ENCODE peak calls at places on chromosomes 2 and 18, in four cellular contexts. O, X, A and L are unnamed samples.

GRCh38 chr2:28507806-28508764 is 12.2 kb downstream of the PLB1 start:
- DNase-seq in X (no peak), O (no peak), A (no peak), L (no peak)

GRCh38 chr2:56132138-56132537 is 51.7 kb upstream of the CCDC85A start:
- DNase-seq in X (no peak), A (no peak), O (no peak), L (no peak)

GRCh38 chr2:45637440-45637839 is 14.0 kb upstream of the PRKCE start:
- DNase-seq in X (no peak), A (no peak), O (no peak), L (no peak)

GRCh38 chr2:182642328-182642727 is 73.7 kb upstream of the DNAJC10 start:
- DNase-seq in X (peak; percentile 56), A (peak; percentile 17), O (peak; percentile 26), L (peak; percentile 28)

GRCh38 chr2:176502619-176503018 is 233.4 kb downstream of the MTX2 start:
- DNase-seq in A (no peak), X (no peak), O (no peak), L (no peak)

GRCh38 chr2:218991674-218992168 is 1.5 kb downstream of the CRYBA2 start:
- DNase-seq in A (no peak), X (no peak), O (no peak), L (no peak)

GRCh38 chr2:231670892-231671616 is 37.3 kb upstream of the PTMA start:
- DNase-seq in X (no peak), O (no peak), A (peak; percentile 37), L (no peak)

GRCh38 chr18:36620801-36621200 is 208.0 kb downstream of the TPGS2 start:
- DNase-seq in X (no peak), O (no peak), A (no peak), L (no peak)

GRCh38 chr2:179020156-179020750 is 29.7 kb downstream of the CCDC141 start:
- DNase-seq in A (no peak), O (peak; percentile 25), X (peak; percentile 14), L (peak; percentile 63)

GRCh38 chr18:9495465-9495864 is 20.2 kb downstream of the RALBP1 start:
- DNase-seq in X (no peak), O (no peak), A (no peak), L (no peak)

GRCh38 chr2:20496069-20496468 is 49.2 kb downstream of the RHOB start:
- DNase-seq in A (no peak), O (no peak), X (peak; percentile 80), L (no peak)

GRCh38 chr2:160472839-160473251 is 20.8 kb downstream of the RBMS1 start:
- DNase-seq in X (no peak), O (no peak), A (no peak), L (no peak)

GRCh38 chr2:174826051-174826450 is 61.8 kb upstream of the CHRNA1 start:
- DNase-seq in O (no peak), A (no peak), X (no peak), L (no peak)

GRCh38 chr2:36539631-36540030 is 58.3 kb downstream of the FEZ2 start:
- DNase-seq in X (no peak), A (no peak), O (no peak), L (no peak)

GRCh38 chr2:27509326-27509725 is 12.7 kb downstream of the GCKR start:
- DNase-seq in X (no peak), O (no peak), A (no peak), L (no peak)

GRCh38 chr2:181991171-181991885 is 5.7 kb downstream of the PPP1R1C start:
- DNase-seq in A (no peak), X (no peak), O (no peak), L (no peak)

GRCh38 chr2:196613302-196613701 is 26.2 kb upstream of the CCDC150 start:
- DNase-seq in X (no peak), O (no peak), A (no peak), L (no peak)

GRCh38 chr2:196618661-196619060 is 20.9 kb upstream of the CCDC150 start:
- DNase-seq in X (no peak), O (no peak), A (no peak), L (no peak)

GRCh38 chr2:196617430-196617829 is 22.1 kb upstream of the CCDC150 start:
- DNase-seq in A (no peak), O (no peak), X (no peak), L (no peak)
- H3K4me3 ChIP-seq in A (no peak overlapping the region), O (no peak overlapping the region), X (no peak overlapping the region), L (no peak overlapping the region)

DNA sequence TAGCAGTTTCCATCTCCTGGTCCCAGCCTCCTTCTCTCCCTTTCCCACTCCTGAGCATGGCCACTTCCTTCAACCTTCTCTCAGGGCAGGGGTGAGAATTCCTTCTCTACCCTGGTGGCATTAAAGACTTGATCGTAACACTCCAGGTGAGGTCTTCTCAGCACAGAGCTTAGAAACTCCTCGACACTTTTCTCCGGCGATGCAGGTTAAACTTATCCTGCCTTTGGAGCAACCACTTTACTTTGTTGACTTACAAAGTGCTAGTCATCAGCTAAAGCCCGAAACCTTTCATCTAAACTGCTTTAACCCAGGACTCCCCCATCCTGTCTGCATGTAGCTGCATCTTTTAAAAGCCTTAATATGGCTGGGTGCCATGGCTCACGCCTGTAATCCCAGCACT is 59.1 kb upstream of the STK17B start:
- DNase-seq in O (no peak), X (no peak), A (no peak), L (no peak)
- H3K4me1 ChIP-seq in O (peaks cover 4% of the 10 kb centered on the region), X (peaks cover 19% of the 10 kb centered on the region), A (no peaks in the 10 kb centered on the region), L (peaks cover 22% of the 10 kb centered on the region)

GRCh38 chr2:101267671-101268656 is 15.3 kb downstream of the CNOT11 start:
- DNase-seq in X (no peak), A (no peak), O (no peak), L (no peak)
- TF ChIP-seq POLR2A in X (no peak), A (no peak), O (no peak), L (no peak)

DNA sequence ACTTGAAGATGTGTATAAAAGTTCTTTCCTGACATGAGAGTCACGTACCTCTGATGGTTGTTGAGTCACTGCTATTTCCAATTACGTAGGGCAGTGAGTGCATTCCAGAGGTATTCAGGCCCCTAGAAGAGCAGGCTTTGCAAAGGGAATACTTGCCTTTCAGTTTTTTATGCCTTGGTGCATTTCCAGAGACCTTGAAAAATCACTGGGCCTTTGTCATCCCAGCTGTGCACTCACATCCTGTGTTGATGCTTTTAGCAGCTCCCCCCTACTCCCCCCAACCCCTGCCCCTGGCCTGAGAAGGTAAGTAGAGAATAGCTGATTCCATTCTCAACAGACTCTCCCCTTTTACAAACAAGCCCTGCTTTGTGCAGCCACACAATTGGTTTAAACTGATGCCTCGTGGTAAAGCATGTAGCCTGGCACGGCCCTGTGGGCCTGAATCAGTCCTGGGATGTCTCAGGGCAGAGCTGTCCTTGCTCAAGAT is 174.2 kb downstream of the PRPF40A start:
- DNase-seq in X (peak; percentile 64), A (peak; percentile 59), O (no peak), L (peak; percentile 29)
- H3K4me3 ChIP-seq in X (no peak overlapping the region), A (no peak overlapping the region), O (no peak overlapping the region), L (no peak overlapping the region)

DNA sequence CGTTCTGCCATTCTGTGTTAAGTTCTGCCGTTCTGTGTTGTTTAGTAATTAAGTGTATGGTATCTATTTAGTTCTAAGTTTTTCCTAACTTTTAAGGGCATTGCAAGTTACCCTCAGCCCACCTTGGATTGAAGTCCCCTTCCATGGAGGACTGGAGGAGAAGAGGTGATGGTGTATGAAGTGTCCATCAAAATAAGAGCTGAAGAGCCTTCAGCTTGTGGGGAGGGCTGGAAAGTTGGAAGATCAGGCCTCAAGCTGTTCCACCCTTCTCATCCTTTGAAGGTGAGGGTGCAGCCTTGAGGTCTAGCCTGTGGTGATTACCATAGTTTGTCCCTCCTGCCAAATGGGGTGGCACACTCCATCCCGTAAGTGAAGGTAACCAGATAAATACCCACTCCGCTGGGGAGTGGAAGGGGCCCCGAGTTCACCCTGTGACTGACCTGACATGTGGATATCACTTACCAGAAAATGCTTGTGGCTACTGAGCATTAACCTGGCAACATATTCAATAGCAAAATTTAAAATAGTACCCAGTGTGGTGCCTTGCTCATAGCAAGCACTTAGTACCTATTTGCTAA is 131.4 kb downstream of the SPTBN1 start:
- DNase-seq in X (no peak), O (no peak), A (no peak), L (no peak)
- H3K4me1 ChIP-seq in X (peaks cover 94% of the 10 kb centered on the region), O (peaks cover 16% of the 10 kb centered on the region), A (peaks cover 9% of the 10 kb centered on the region), L (peaks cover 83% of the 10 kb centered on the region)

GRCh38 chr2:55048925-55049793 is 1.1 kb downstream of the RTN4 start:
- DNase-seq in A (peak; percentile 93), X (peak; percentile 93), O (peak; percentile 91), L (peak; percentile 89)
- TF ChIP-seq POLR2A in A (peak; percentile 43), X (no peak), O (peak; percentile 18), L (peak; percentile 75)

GRCh38 chr2:127074358-127074757 is 32.6 kb downstream of the BIN1 start:
- DNase-seq in O (no peak), A (no peak), X (peak; percentile 66), L (no peak)

GRCh38 chr2:127070221-127070620 is 36.7 kb downstream of the BIN1 start:
- DNase-seq in A (no peak), O (no peak), X (no peak), L (no peak)

GRCh38 chr2:127071901-127072328 is 35.0 kb downstream of the BIN1 start:
- DNase-seq in A (no peak), X (peak; percentile 59), O (no peak), L (no peak)

GRCh38 chr2:127072970-127073369 is 34.0 kb downstream of the BIN1 start:
- DNase-seq in A (no peak), X (no peak), O (no peak), L (no peak)

DNA sequence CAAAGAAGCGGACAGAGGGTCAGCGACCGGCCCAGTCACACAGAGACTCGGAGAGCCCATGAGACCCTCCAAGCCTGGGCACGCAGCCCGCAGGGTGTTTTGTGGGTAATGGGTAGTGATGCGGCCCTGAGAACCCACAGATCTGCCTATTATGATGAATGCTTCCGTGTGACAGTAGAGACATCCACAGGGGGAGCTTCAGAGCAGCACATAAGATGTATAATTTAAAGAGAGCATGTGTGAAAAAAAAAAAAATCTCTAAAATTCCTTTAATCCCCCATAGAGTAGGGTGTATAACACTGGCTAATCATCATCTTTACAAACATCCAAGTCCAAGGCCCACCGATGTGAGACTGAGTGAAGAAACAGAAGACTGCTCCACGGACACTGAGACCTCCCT is 34.6 kb downstream of the BIN1 start:
- DNase-seq in A (no peak), X (no peak), O (no peak), L (no peak)
- H3K4me3 ChIP-seq in A (no peak overlapping the region), X (no peak overlapping the region), O (no peak overlapping the region), L (no peak overlapping the region)

GRCh38 chr2:159045545-159046454 is 77.4 kb downstream of the TANC1 start:
- DNase-seq in X (no peak), A (no peak), O (no peak), L (no peak)
- H3K4me1 ChIP-seq in X (peaks cover 36% of the 10 kb centered on the region), A (peaks cover 10% of the 10 kb centered on the region), O (no peaks in the 10 kb centered on the region), L (peaks cover 47% of the 10 kb centered on the region)

DNA sequence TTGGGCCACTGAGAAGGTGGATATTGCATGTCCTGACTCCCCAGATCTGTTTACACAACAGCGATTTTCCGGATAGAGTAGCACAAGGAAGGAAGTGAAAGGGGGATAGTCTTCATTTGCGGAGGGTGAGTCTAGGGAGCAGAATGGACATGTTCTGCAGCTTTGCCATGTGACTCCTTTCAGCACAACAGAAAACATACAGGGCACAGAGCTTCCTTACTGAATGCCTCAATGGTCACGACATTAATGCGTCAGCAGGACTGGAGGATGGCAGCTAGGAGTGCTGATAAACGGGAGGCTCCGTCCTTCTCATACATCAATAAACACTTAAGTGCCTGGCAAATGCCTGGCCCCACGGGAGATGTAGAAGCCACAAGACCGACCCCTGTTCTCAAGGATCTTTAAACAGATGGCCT is 163.0 kb downstream of the FAM210A start:
- DNase-seq in O (no peak), A (no peak), X (no peak), L (no peak)
- TF ChIP-seq POLR2A in O (no peak), A (no peak), X (no peak), L (peak; percentile 12)